ENCODE peak calls at places on chromosomes 2 and 18, in four cellular contexts. Y is effector memory CD4-positive, alpha-beta T cell; B is body of pancreas; S is PC-3. P is an unnamed sample.

GRCh38 chr2:160816916-160817315 is 323.3 kb upstream of the RBMS1 start:
- DNase-seq in Y (no peak), B (no peak), S (peak; percentile 55), P (no peak)

GRCh38 chr2:74201596-74201995 is 3.2 kb downstream of the MTHFD2 start:
- DNase-seq in Y (no peak), B (no peak), S (peak; percentile 34), P (no peak)

GRCh38 chr2:26623541-26624497 is 17.3 kb downstream of the CIB4 start:
- DNase-seq in Y (no peak), B (no peak), S (no peak), P (peak; percentile 59)

GRCh38 chr2:19123556-19123955 is 234.9 kb downstream of the OSR1 start:
- DNase-seq in Y (no peak), B (no peak), S (no peak), P (no peak)

GRCh38 chr2:229342376-229342775 is 71.3 kb upstream of the PID1 start:
- DNase-seq in Y (no peak), B (peak; percentile 51), S (peak; percentile 65), P (peak; percentile 94)

GRCh38 chr2:177604291-177605065 is 211.9 kb downstream of the AGPS start:
- DNase-seq in Y (no peak), B (peak; percentile 22), S (peak; percentile 76), P (peak; percentile 71)

GRCh38 chr2:26112201-26112600 is 60.7 kb upstream of the GAREM2 start:
- DNase-seq in Y (no peak), B (no peak), S (no peak), P (no peak)

GRCh38 chr18:48575658-48576453 is 37.0 kb downstream of the CTIF start:
- DNase-seq in Y (no peak), B (no peak), S (no peak), P (no peak)

GRCh38 chr18:77405096-77405495 is 155.4 kb downstream of the GALR1 start:
- DNase-seq in Y (no peak), B (no peak), S (no peak), P (no peak)

GRCh38 chr2:229363126-229363814 is 92.2 kb upstream of the PID1 start:
- DNase-seq in Y (no peak), B (no peak), S (peak; percentile 40), P (no peak)

GRCh38 chr2:233414777-233415570 is 60.7 kb downstream of the DGKD start:
- DNase-seq in Y (no peak), B (no peak), S (peak; percentile 91), P (no peak)
- H3K4me3 ChIP-seq in Y (no peak overlapping the region), B (no peak overlapping the region), S (peak overlapping the region; percentile 8), P (no peak overlapping the region)

GRCh38 chr2:200147371-200147770 is 159.1 kb upstream of the SPATS2L start:
- DNase-seq in Y (no peak), B (no peak), S (no peak), P (no peak)

GRCh38 chr2:200144571-200144970 is 161.9 kb upstream of the SPATS2L start:
- DNase-seq in Y (no peak), B (no peak), S (no peak), P (no peak)

GRCh38 chr2:200150411-200151086 is 155.9 kb upstream of the SPATS2L start:
- DNase-seq in Y (no peak), B (no peak), S (no peak), P (no peak)

GRCh38 chr2:200148366-200148765 is 158.1 kb upstream of the SPATS2L start:
- DNase-seq in Y (no peak), B (no peak), S (no peak), P (no peak)
- H3K9me3 ChIP-seq in Y (no peaks in the 10 kb centered on the region), B (no peaks in the 10 kb centered on the region), S (peaks cover 5% of the 10 kb centered on the region), P (peaks cover 42% of the 10 kb centered on the region)

GRCh38 chr2:99072556-99072955 is 69.0 kb upstream of the C2orf15 start:
- DNase-seq in Y (no peak), B (no peak), S (no peak), P (no peak)
- H3K27ac ChIP-seq in Y (no peak overlapping the region), B (no peak overlapping the region), S (no peak overlapping the region), P (no peak overlapping the region)

GRCh38 chr18:58095655-58096054 is 51.6 kb downstream of the NEDD4L start:
- DNase-seq in Y (no peak), B (peak; percentile 89), S (no peak), P (no peak)

GRCh38 chr18:58095251-58095650 is 51.2 kb downstream of the NEDD4L start:
- DNase-seq in Y (no peak), B (no peak), S (no peak), P (no peak)

GRCh38 chr18:58091099-58091611 is 47.1 kb downstream of the NEDD4L start:
- DNase-seq in Y (no peak), B (peak; percentile 76), S (peak; percentile 89), P (no peak)

GRCh38 chr18:58096658-58097057 is 52.6 kb downstream of the NEDD4L start:
- DNase-seq in Y (no peak), B (no peak), S (no peak), P (no peak)

DNA sequence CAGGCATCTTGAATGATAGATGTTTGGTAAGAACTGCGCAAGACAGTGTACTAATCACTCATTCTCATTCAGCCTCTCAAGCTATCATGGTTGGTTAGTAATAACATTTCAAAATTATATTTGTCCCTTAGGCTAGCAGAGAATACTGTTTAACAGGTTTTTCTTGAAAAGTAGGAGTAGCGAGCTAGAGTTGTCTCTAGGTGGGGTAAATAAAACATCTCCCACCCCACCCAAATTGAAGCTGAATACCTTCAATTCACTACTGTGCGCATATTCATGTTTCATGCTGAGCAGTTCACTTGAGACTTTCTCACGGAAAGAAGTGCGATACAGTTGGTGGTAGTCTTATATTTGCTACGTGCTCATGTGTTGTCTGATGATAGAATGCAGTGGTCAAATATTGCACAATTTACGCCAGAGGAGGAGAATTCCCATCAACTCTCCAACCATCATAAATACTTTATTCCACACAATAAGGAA is 49.3 kb downstream of the NEDD4L start:
- DNase-seq in Y (no peak), B (no peak), S (peak; percentile 41), P (no peak)
- H3K4me3 ChIP-seq in Y (no peak overlapping the region), B (no peak overlapping the region), S (no peak overlapping the region), P (no peak overlapping the region)

DNA sequence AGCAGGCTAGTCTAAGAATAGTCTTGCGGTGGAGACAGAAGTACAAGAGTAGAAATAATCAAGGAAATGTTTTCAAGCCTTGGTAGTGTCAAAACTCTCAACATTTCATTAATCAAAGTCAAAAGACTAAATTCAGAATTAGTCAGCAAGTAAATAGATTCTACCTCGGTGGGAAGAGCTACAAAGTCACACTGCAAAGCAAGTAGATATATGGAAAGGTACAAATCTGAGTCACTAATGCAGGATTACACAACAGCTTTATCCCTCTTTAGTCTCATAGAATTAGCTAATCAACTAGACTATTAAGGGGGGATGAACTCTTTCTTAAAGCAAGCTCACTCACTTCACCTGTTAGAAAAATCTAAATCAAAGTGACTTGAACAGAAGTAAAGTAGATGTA is 568.7 kb upstream of the CNTNAP5 start:
- DNase-seq in Y (no peak), B (no peak), S (no peak), P (no peak)
- H3K9me3 ChIP-seq in Y (no peaks in the 10 kb centered on the region), B (no peaks in the 10 kb centered on the region), S (no peaks in the 10 kb centered on the region), P (no peaks in the 10 kb centered on the region)

GRCh38 chr18:3486514-3486913 is 36.5 kb downstream of the TGIF1 start:
- DNase-seq in Y (no peak), B (no peak), S (no peak), P (no peak)
- H3K27ac ChIP-seq in Y (no peak overlapping the region), B (no peak overlapping the region), S (no peak overlapping the region), P (no peak overlapping the region)

GRCh38 chr2:174573621-174574081 is 24.0 kb downstream of the WIPF1 start:
- DNase-seq in Y (peak; percentile 11), B (peak; percentile 41), S (no peak), P (no peak)
- H3K4me3 ChIP-seq in Y (no peak overlapping the region), B (no peak overlapping the region), S (no peak overlapping the region), P (no peak overlapping the region)